ENCODE peak calls at places on chromosomes 5 and 9, in six cellular contexts. One of them, this sample, is unnamed.

GRCh38 chr9:127162567-127163365 is 40.3 kb upstream of the ANGPTL2 start:
- DNase-seq in IMR-90: no peak
- DNase-seq in ovary: peak; percentile 8
- DNase-seq in PC-3: no peak
- DNase-seq in H9: peak; percentile 19
- DNase-seq in A549: no peak
- DNase-seq in this sample: no peak

GRCh38 chr9:87327567-87328125 is 170.0 kb upstream of the DAPK1 start:
- DNase-seq in IMR-90: no peak
- DNase-seq in ovary: no peak
- DNase-seq in PC-3: peak; percentile 23
- DNase-seq in H9: no peak
- DNase-seq in A549: no peak
- DNase-seq in this sample: no peak

GRCh38 chr5:10885026-10885425 is 124.0 kb upstream of the DAP start:
- DNase-seq in IMR-90: peak; percentile 78
- DNase-seq in ovary: no peak
- DNase-seq in PC-3: peak; percentile 93
- DNase-seq in H9: no peak
- DNase-seq in A549: no peak
- DNase-seq in this sample: no peak

GRCh38 chr9:133986061-133986460 is 6.1 kb downstream of the VAV2 start:
- DNase-seq in IMR-90: no peak
- DNase-seq in ovary: no peak
- DNase-seq in PC-3: no peak
- DNase-seq in H9: no peak
- DNase-seq in A549: no peak
- DNase-seq in this sample: no peak

GRCh38 chr5:133708451-133708850 is 96.1 kb upstream of the FSTL4 start:
- DNase-seq in IMR-90: no peak
- DNase-seq in ovary: no peak
- DNase-seq in PC-3: no peak
- DNase-seq in H9: peak; percentile 15
- DNase-seq in A549: no peak
- DNase-seq in this sample: no peak

GRCh38 chr9:3939820-3940219 is 360.0 kb downstream of the GLIS3 start:
- DNase-seq in IMR-90: no peak
- DNase-seq in ovary: no peak
- DNase-seq in PC-3: peak; percentile 58
- DNase-seq in H9: no peak
- DNase-seq in A549: no peak
- DNase-seq in this sample: no peak

GRCh38 chr9:99531313-99531712 is 290.4 kb upstream of the NR4A3 start:
- DNase-seq in IMR-90: no peak
- DNase-seq in ovary: no peak
- DNase-seq in PC-3: no peak
- DNase-seq in H9: no peak
- DNase-seq in A549: no peak
- DNase-seq in this sample: no peak

GRCh38 chr5:171840066-171840465 is 54.4 kb downstream of the SMIM23 start:
- DNase-seq in IMR-90: no peak
- DNase-seq in ovary: no peak
- DNase-seq in PC-3: no peak
- DNase-seq in H9: no peak
- DNase-seq in A549: peak; percentile 27
- DNase-seq in this sample: no peak

GRCh38 chr5:156326718-156327259 is at the start of gene SGCD:
- DNase-seq in IMR-90: peak; percentile 90
- DNase-seq in ovary: peak; percentile 77
- DNase-seq in PC-3: no peak
- DNase-seq in H9: no peak
- DNase-seq in A549: peak; percentile 47
- DNase-seq in this sample: peak; percentile 89

GRCh38 chr9:130713286-130713975 is 19.9 kb downstream of the EXOSC2 start:
- DNase-seq in IMR-90: peak; percentile 34
- DNase-seq in ovary: no peak
- DNase-seq in PC-3: peak; percentile 27
- DNase-seq in H9: peak; percentile 31
- DNase-seq in A549: no peak
- DNase-seq in this sample: peak; percentile 45
- TF ChIP-seq CTCF in IMR-90: no peak
- TF ChIP-seq CTCF in ovary: no peak
- TF ChIP-seq CTCF in PC-3: no peak
- TF ChIP-seq CTCF in H9: no peak
- TF ChIP-seq CTCF in A549: peak; percentile 6
- TF ChIP-seq CTCF in this sample: no peak

GRCh38 chr9:79384506-79384905 is 187.3 kb upstream of the TLE4 start:
- DNase-seq in IMR-90: no peak
- DNase-seq in ovary: no peak
- DNase-seq in PC-3: no peak
- DNase-seq in H9: no peak
- DNase-seq in A549: no peak
- DNase-seq in this sample: peak; percentile 2

GRCh38 chr9:79383096-79383495 is 188.7 kb upstream of the TLE4 start:
- DNase-seq in IMR-90: no peak
- DNase-seq in ovary: no peak
- DNase-seq in PC-3: no peak
- DNase-seq in H9: no peak
- DNase-seq in A549: no peak
- DNase-seq in this sample: no peak

GRCh38 chr9:79382468-79382867 is 189.3 kb upstream of the TLE4 start:
- DNase-seq in IMR-90: no peak
- DNase-seq in ovary: no peak
- DNase-seq in PC-3: no peak
- DNase-seq in H9: no peak
- DNase-seq in A549: peak; percentile 12
- DNase-seq in this sample: no peak

GRCh38 chr9:79384091-79384490 is 187.7 kb upstream of the TLE4 start:
- DNase-seq in IMR-90: no peak
- DNase-seq in ovary: no peak
- DNase-seq in PC-3: no peak
- DNase-seq in H9: no peak
- DNase-seq in A549: no peak
- DNase-seq in this sample: no peak

DNA sequence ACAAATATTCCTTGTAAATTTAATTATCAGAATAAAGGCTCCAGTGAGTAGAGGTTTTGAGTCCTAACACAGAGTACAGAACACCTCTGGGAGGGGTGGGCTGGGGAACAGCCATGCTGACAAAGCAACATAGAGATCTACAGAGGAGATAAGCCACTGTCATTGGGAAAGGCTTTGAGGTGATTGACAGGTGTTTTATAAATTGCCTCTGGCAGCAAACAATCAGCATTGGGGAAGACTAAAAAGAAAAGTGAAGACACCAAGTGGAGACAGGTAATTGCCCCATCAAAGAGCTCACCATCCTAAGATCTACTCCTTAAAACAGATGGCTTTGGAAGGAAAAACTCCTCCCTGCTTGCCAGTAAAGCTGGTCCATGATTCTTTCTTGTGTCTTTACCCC is 189.7 kb upstream of the TLE4 start:
- DNase-seq in IMR-90: no peak
- DNase-seq in ovary: no peak
- DNase-seq in PC-3: no peak
- DNase-seq in H9: no peak
- DNase-seq in A549: no peak
- DNase-seq in this sample: no peak
- H3K27ac ChIP-seq in IMR-90: no peak overlapping the region
- H3K27ac ChIP-seq in ovary: no peak overlapping the region
- H3K27ac ChIP-seq in PC-3: no peak overlapping the region
- H3K27ac ChIP-seq in H9: no peak overlapping the region
- H3K27ac ChIP-seq in A549: no peak overlapping the region
- H3K27ac ChIP-seq in this sample: no peak overlapping the region

DNA sequence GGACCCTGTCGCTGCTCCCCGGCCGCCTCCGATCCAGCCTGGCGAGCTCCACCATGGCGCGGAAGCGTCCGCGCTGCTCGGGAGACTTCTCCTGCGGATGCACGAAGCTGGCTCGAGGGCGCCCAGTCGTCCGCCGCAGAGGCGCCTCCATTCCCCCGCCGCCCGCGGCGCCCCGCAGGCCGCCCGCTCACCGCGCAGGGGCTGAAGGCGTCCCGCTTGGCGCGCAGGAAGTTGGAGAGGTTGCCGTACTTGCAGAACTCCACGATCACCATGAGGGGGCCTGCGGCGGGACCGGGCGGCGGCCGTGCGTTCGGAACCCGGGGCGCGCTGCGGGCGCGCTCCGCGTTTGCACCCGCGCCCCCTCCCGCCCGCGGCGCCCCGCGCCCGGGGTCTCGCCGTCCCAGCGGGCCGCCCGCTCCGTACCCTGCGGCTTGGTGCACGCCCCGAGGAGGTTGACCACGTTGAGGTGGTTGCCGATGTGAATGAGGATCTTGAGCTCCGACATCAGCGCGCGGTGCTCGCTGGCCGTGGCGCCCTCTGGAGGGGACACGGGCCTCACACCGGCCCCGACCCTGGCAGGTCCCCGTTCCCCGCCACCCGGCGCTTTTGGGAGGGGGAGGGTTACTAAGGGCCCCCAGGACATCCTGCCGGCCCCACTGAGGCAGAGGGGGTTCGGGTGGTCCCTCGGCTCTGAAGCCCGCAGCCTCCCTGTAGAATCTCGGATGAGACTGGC is 27.7 kb upstream of the SCGB3A1 start:
- DNase-seq in IMR-90: peak; percentile 47
- DNase-seq in ovary: no peak
- DNase-seq in PC-3: no peak
- DNase-seq in H9: peak; percentile 76
- DNase-seq in A549: peak; percentile 83
- DNase-seq in this sample: peak; percentile 58
- TF ChIP-seq CTCF in IMR-90: peak; percentile 24
- TF ChIP-seq CTCF in ovary: no peak
- TF ChIP-seq CTCF in PC-3: peak; percentile 52
- TF ChIP-seq CTCF in H9: peak; percentile 76
- TF ChIP-seq CTCF in A549: peak; percentile 90
- TF ChIP-seq CTCF in this sample: peak; percentile 51

GRCh38 chr9:16871358-16872151 is 1.1 kb upstream of the BNC2 start:
- DNase-seq in IMR-90: peak; percentile 88
- DNase-seq in ovary: peak; percentile 78
- DNase-seq in PC-3: peak; percentile 71
- DNase-seq in H9: peak; percentile 47
- DNase-seq in A549: peak; percentile 62
- DNase-seq in this sample: peak; percentile 87
- H3K27ac ChIP-seq in IMR-90: peak overlapping the region; percentile 90
- H3K27ac ChIP-seq in ovary: peak overlapping the region; percentile 93
- H3K27ac ChIP-seq in PC-3: peak overlapping the region; percentile 64
- H3K27ac ChIP-seq in H9: no peak overlapping the region
- H3K27ac ChIP-seq in A549: peak overlapping the region; percentile 85
- H3K27ac ChIP-seq in this sample: no peak overlapping the region

DNA sequence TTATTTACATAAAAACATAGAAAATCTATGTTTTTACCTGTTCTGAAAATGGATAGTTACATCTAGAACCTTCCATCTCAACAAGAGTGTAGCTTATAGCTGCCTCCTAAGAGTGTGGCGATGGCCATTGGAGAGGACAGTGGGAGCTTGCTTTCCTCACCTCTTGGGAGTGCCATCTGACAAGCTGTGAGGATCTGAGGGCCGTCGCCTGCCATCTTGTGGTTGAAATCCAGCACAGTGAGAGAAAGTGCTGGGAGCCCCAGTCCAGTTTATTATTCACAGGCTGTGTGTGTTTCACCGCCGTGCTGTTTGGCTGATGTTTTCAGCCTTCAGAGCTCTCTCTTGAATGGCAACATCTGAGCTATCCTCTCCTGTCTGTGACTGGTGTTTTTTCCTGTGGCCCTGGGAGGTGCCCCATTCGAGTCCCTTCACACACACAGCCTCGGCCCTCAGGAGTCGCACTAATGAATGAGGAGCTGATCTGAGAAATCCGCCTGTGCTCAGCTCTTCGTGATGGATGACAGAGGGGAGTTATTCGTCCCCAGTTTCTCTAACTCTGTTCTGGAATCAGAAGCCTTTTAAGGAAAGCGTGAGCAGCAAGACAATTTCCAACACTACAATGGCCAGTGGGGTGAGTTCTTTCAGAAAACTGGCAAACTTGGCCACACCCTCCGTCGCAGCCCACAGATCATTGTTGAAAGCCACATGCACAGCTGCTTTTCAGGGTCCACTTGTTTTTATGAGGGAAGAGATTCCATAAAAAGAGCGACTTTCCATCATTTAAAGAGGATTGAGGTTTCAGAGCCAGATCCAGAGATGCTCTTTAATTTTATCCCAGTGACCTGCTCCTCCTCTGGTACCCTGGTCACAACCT is 170.3 kb downstream of the PDZD2 start:
- DNase-seq in IMR-90: peak; percentile 70
- DNase-seq in ovary: peak; percentile 73
- DNase-seq in PC-3: peak; percentile 84
- DNase-seq in H9: peak; percentile 83
- DNase-seq in A549: peak; percentile 81
- DNase-seq in this sample: peak; percentile 85
- TF ChIP-seq CTCF in IMR-90: peak; percentile 73
- TF ChIP-seq CTCF in ovary: peak; percentile 16
- TF ChIP-seq CTCF in PC-3: peak; percentile 91
- TF ChIP-seq CTCF in H9: peak; percentile 89
- TF ChIP-seq CTCF in A549: peak; percentile 86
- TF ChIP-seq CTCF in this sample: peak; percentile 81

GRCh38 chr9:1619915-1620705 is 395.0 kb upstream of the SMARCA2 start:
- DNase-seq in IMR-90: no peak
- DNase-seq in ovary: no peak
- DNase-seq in PC-3: peak; percentile 48
- DNase-seq in H9: no peak
- DNase-seq in A549: peak; percentile 33
- DNase-seq in this sample: peak; percentile 7
- H3K27ac ChIP-seq in IMR-90: no peak overlapping the region
- H3K27ac ChIP-seq in ovary: no peak overlapping the region
- H3K27ac ChIP-seq in PC-3: no peak overlapping the region
- H3K27ac ChIP-seq in H9: no peak overlapping the region
- H3K27ac ChIP-seq in A549: no peak overlapping the region
- H3K27ac ChIP-seq in this sample: no peak overlapping the region

This sample was measured in cardiac muscle cell.